ENCODE peak calls at places on chromosomes 13 and 19, in four cellular contexts. Y, M, D and J are unnamed samples.

GRCh38 chr19:3343619-3344502 is 22.5 kb upstream of the NFIC start:
- DNase-seq in M (peak), D (peak), Y (no peak), J (peak)

GRCh38 chr13:107767119-107767518 is 448.2 kb downstream of the LIG4 start:
- DNase-seq in M (no peak), D (peak), Y (no peak), J (no peak)

GRCh38 chr19:13366529-13367143 is 139.6 kb downstream of the CACNA1A start:
- DNase-seq in Y (no peak), D (peak), M (peak), J (peak)

GRCh38 chr19:7926021-7926726 is at the start of gene CTXN1:
- DNase-seq in D (peak), Y (no peak), M (peak), J (peak)

GRCh38 chr13:25231537-25231936 is 55.8 kb downstream of the MTMR6 start:
- DNase-seq in Y (no peak), D (no peak), M (peak), J (no peak)

GRCh38 chr13:108268713-108269112 is 805 bp upstream of the TNFSF13B start:
- DNase-seq in D (no peak), Y (no peak), M (no peak), J (no peak)

GRCh38 chr19:46748325-46749109 is 2.3 kb upstream of the STRN4 start:
- DNase-seq in D (peak), Y (no peak), M (peak), J (peak)

GRCh38 chr19:50645107-50645506 is 4.1 kb upstream of the C19orf81 start:
- DNase-seq in Y (no peak), D (no peak), M (no peak), J (no peak)

GRCh38 chr19:46927893-46928292 is 67.1 kb downstream of the ARHGAP35 start:
- DNase-seq in D (no peak), Y (no peak), M (no peak), J (no peak)

GRCh38 chr13:113666324-113666660 is 727 bp upstream of the GRK1 start:
- DNase-seq in Y (no peak), D (no peak), M (no peak), J (no peak)

GRCh38 chr13:23458972-23459371 is 25.5 kb upstream of the SACS start:
- DNase-seq in D (peak), M (no peak), Y (no peak), J (no peak)
- TF ChIP-seq USF1 in D (no peak), M (no peak), Y (no peak), J (no peak)

GRCh38 chr13:56424246-56424645 is 716.5 kb upstream of the PRR20A start:
- DNase-seq in Y (no peak), D (no peak), M (no peak), J (no peak)
- TF ChIP-seq USF1 in Y (no peak), D (no peak), M (no peak), J (no peak)

DNA sequence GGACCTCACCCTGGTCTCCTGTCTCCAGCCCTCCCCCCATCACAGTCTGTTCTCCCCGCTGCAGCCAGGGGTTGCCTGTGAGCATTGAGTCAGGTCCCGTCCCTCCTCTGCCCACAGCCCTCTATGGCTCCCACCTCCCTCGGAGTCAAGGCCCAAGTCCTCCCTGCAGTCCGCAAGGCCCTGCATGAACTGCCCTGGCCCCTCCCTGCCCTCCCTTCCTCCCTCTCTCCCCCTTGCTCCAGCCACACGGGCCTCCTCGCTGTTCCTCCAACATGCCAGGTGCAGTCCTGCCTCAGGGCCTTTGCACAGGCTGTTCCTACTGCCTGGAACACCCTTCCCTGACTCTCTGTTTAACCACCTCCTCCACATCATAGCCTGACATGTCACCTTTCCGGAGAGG is 2.8 kb downstream of the TINCR start:
- DNase-seq in Y (no peak), M (no peak), D (peak), J (no peak)
- TF ChIP-seq USF1 in Y (no peak), M (no peak), D (no peak), J (no peak)

DNA sequence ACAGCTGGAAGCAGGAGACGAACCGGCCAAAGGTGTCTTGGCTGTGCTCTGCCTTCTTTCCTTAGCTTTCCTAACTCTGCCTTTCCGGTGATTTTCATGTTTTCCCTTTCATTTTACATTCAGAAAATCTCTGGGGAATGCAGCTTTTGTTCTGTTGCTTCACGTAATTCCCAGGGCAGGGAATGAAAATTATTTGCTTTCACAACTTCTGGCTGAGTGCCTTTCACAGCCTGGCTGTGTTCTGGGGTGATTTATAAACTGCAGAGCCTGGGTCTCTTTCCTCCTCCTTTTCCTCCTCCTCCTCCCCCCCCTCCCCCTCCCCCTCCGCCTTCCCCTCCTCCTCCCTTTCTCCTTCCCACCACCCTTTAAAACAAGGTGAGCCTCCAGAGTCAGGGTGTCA is 84.3 kb downstream of the RNASEH2B start:
- DNase-seq in D (no peak), M (no peak), Y (no peak), J (no peak)
- TF ChIP-seq USF1 in D (no peak), M (no peak), Y (no peak), J (no peak)

GRCh38 chr13:62278271-62278670 is 862.6 kb upstream of the PCDH20 start:
- DNase-seq in D (no peak), M (no peak), Y (no peak), J (no peak)

GRCh38 chr13:62280590-62280989 is 864.9 kb upstream of the PCDH20 start:
- DNase-seq in D (no peak), M (no peak), Y (peak), J (no peak)
- TF ChIP-seq USF1 in D (no peak), M (no peak), Y (no peak), J (no peak)

GRCh38 chr19:10352764-10353671 is 13.6 kb upstream of the ICAM3 start:
- DNase-seq in Y (no peak), M (peak), D (no peak), J (peak)

GRCh38 chr19:10356431-10356830 is 17.0 kb upstream of the ICAM3 start:
- DNase-seq in D (no peak), M (no peak), Y (no peak), J (no peak)

GRCh38 chr19:10353793-10354391 is 14.5 kb upstream of the ICAM3 start:
- DNase-seq in Y (no peak), M (peak), D (peak), J (peak)
- TF ChIP-seq USF1 in Y (no peak), M (no peak), D (no peak), J (peak)

GRCh38 chr13:29771247-29771646 is 79.2 kb downstream of the UBL3 start:
- DNase-seq in Y (no peak), M (peak), D (peak), J (no peak)
- TF ChIP-seq USF1 in Y (no peak), M (no peak), D (no peak), J (no peak)